ENCODE peak calls at places on chromosomes 4 and X, in ten cellular contexts. One of them, this sample, is unnamed.

GRCh38 chr4:103046416-103047290 is 27.1 kb upstream of the SLC9B1 start:
- DNase-seq in NCI-H1092: no peak
- DNase-seq in body of pancreas: peak; percentile 25
- DNase-seq in stimulated activated CD8-positive, alpha-beta memory T cell treated with anti-CD3 and anti-CD28 coated beads, Interleukin-2, amount 100 ng/mL, for 1 hour: no peak
- DNase-seq in KG1: peak; percentile 31
- DNase-seq in EL: peak; percentile 42
- DNase-seq in central memory CD4-positive, alpha-beta T cell: peak; percentile 44
- DNase-seq in substantia nigra: no peak
- DNase-seq in skeletal muscle cell: no peak
- DNase-seq in posterior cingulate gyrus: no peak
- DNase-seq in this sample: no peak

GRCh38 chr4:7016512-7016911 is 26.7 kb upstream of the TADA2B start:
- DNase-seq in KG1: no peak
- DNase-seq in body of pancreas: no peak
- DNase-seq in substantia nigra: no peak
- DNase-seq in EL: no peak
- DNase-seq in stimulated activated CD8-positive, alpha-beta memory T cell treated with anti-CD3 and anti-CD28 coated beads, Interleukin-2, amount 100 ng/mL, for 1 hour: no peak
- DNase-seq in skeletal muscle cell: no peak
- DNase-seq in central memory CD4-positive, alpha-beta T cell: no peak
- DNase-seq in posterior cingulate gyrus: no peak
- DNase-seq in NCI-H1092: no peak
- DNase-seq in this sample: no peak

GRCh38 chr4:109879081-109879480 is 31.2 kb downstream of the LRIT3 start:
- DNase-seq in EL: no peak
- DNase-seq in skeletal muscle cell: no peak
- DNase-seq in body of pancreas: peak; percentile 49
- DNase-seq in central memory CD4-positive, alpha-beta T cell: no peak
- DNase-seq in KG1: no peak
- DNase-seq in NCI-H1092: no peak
- DNase-seq in substantia nigra: no peak
- DNase-seq in stimulated activated CD8-positive, alpha-beta memory T cell treated with anti-CD3 and anti-CD28 coated beads, Interleukin-2, amount 100 ng/mL, for 1 hour: no peak
- DNase-seq in posterior cingulate gyrus: peak; percentile 8
- DNase-seq in this sample: no peak

GRCh38 chr4:142567199-142567598 is 278.9 kb downstream of the INPP4B start:
- DNase-seq in skeletal muscle cell: no peak
- DNase-seq in EL: no peak
- DNase-seq in central memory CD4-positive, alpha-beta T cell: peak; percentile 68
- DNase-seq in body of pancreas: no peak
- DNase-seq in stimulated activated CD8-positive, alpha-beta memory T cell treated with anti-CD3 and anti-CD28 coated beads, Interleukin-2, amount 100 ng/mL, for 1 hour: no peak
- DNase-seq in posterior cingulate gyrus: no peak
- DNase-seq in KG1: no peak
- DNase-seq in NCI-H1092: no peak
- DNase-seq in substantia nigra: no peak
- DNase-seq in this sample: peak; percentile 3

GRCh38 chr4:159401791-159402380 is 299.0 kb downstream of the RAPGEF2 start:
- DNase-seq in substantia nigra: no peak
- DNase-seq in central memory CD4-positive, alpha-beta T cell: no peak
- DNase-seq in stimulated activated CD8-positive, alpha-beta memory T cell treated with anti-CD3 and anti-CD28 coated beads, Interleukin-2, amount 100 ng/mL, for 1 hour: no peak
- DNase-seq in KG1: no peak
- DNase-seq in NCI-H1092: no peak
- DNase-seq in body of pancreas: no peak
- DNase-seq in posterior cingulate gyrus: no peak
- DNase-seq in skeletal muscle cell: peak; percentile 99
- DNase-seq in EL: peak; percentile 96
- DNase-seq in this sample: no peak

GRCh38 chr4:87060957-87061356 is 126.1 kb downstream of the AFF1 start:
- DNase-seq in skeletal muscle cell: no peak
- DNase-seq in substantia nigra: no peak
- DNase-seq in posterior cingulate gyrus: no peak
- DNase-seq in KG1: no peak
- DNase-seq in EL: peak; percentile 75
- DNase-seq in body of pancreas: no peak
- DNase-seq in central memory CD4-positive, alpha-beta T cell: peak; percentile 6
- DNase-seq in NCI-H1092: no peak
- DNase-seq in stimulated activated CD8-positive, alpha-beta memory T cell treated with anti-CD3 and anti-CD28 coated beads, Interleukin-2, amount 100 ng/mL, for 1 hour: no peak
- DNase-seq in this sample: no peak

GRCh38 chr4:80307774-80308465 is 27.6 kb upstream of the CFAP299 start:
- DNase-seq in stimulated activated CD8-positive, alpha-beta memory T cell treated with anti-CD3 and anti-CD28 coated beads, Interleukin-2, amount 100 ng/mL, for 1 hour: no peak
- DNase-seq in EL: peak; percentile 78
- DNase-seq in posterior cingulate gyrus: no peak
- DNase-seq in body of pancreas: no peak
- DNase-seq in KG1: no peak
- DNase-seq in central memory CD4-positive, alpha-beta T cell: no peak
- DNase-seq in skeletal muscle cell: peak; percentile 47
- DNase-seq in NCI-H1092: peak; percentile 28
- DNase-seq in substantia nigra: no peak
- DNase-seq in this sample: no peak

GRCh38 chrX:12583543-12583942 is 207.7 kb upstream of the PRPS2 start:
- DNase-seq in stimulated activated CD8-positive, alpha-beta memory T cell treated with anti-CD3 and anti-CD28 coated beads, Interleukin-2, amount 100 ng/mL, for 1 hour: no peak
- DNase-seq in substantia nigra: no peak
- DNase-seq in skeletal muscle cell: no peak
- DNase-seq in NCI-H1092: no peak
- DNase-seq in body of pancreas: no peak
- DNase-seq in central memory CD4-positive, alpha-beta T cell: no peak
- DNase-seq in KG1: no peak
- DNase-seq in posterior cingulate gyrus: no peak
- DNase-seq in EL: no peak
- DNase-seq in this sample: no peak